ENCODE peak calls at places on chromosomes 3 and 15, in nine cellular contexts. C, O, N, S, J, I, T, W and L are unnamed samples.

GRCh38 chr3:182970811-182971418 is 9.4 kb downstream of the DCUN1D1 start:
- DNase-seq in C (no peak), O (no peak), N (no peak), S (no peak), J (no peak), I (no peak), T (no peak), W (no peak), L (no peak)

GRCh38 chr15:46344906-46345305 is 710.1 kb downstream of the SQOR start:
- DNase-seq in C (no peak), O (no peak), N (no peak), S (no peak), J (no peak), I (no peak), T (peak), W (no peak), L (no peak)

GRCh38 chr15:57259511-57260143 is 116.7 kb upstream of the CGNL1 start:
- DNase-seq in C (no peak), O (no peak), N (peak), S (no peak), J (no peak), I (no peak), T (no peak), W (peak), L (no peak)

GRCh38 chr3:81864273-81864672 is 102.8 kb upstream of the GBE1 start:
- DNase-seq in C (no peak), O (no peak), N (no peak), S (no peak), J (no peak), I (no peak), T (no peak), W (peak), L (no peak)

GRCh38 chr3:55435446-55435845 is 51.7 kb downstream of the WNT5A start:
- DNase-seq in C (no peak), O (no peak), N (no peak), S (no peak), J (no peak), I (no peak), T (no peak), W (no peak), L (no peak)

GRCh38 chr3:131454501-131454900 is 48.3 kb downstream of the MRPL3 start:
- DNase-seq in C (no peak), O (no peak), N (no peak), S (peak), J (peak), I (peak), T (no peak), W (no peak), L (no peak)

GRCh38 chr3:36698314-36698713 is 66.0 kb downstream of the DCLK3 start:
- DNase-seq in C (no peak), O (no peak), N (no peak), S (no peak), J (no peak), I (no peak), T (no peak), W (no peak), L (no peak)

GRCh38 chr15:100877551-100877950 is 2.1 kb upstream of the ALDH1A3 start:
- DNase-seq in C (peak), O (no peak), N (no peak), S (no peak), J (no peak), I (no peak), T (no peak), W (no peak), L (no peak)

GRCh38 chr15:40320931-40321371 is 2.5 kb upstream of the INAFM2 start:
- DNase-seq in C (peak), O (peak), N (no peak), S (peak), J (no peak), I (peak), T (peak), W (peak), L (no peak)

GRCh38 chr3:119388577-119388976 is 74.8 kb downstream of the TMEM39A start:
- DNase-seq in C (no peak), O (no peak), N (no peak), S (no peak), J (no peak), I (no peak), T (no peak), W (no peak), L (no peak)

GRCh38 chr3:131975047-131975446 is 59.8 kb downstream of the CPNE4 start:
- DNase-seq in C (no peak), O (no peak), N (no peak), S (no peak), J (no peak), I (no peak), T (no peak), W (no peak), L (no peak)

GRCh38 chr3:112089956-112090898 is 4.0 kb downstream of the C3orf52 start:
- DNase-seq in C (no peak), O (no peak), N (no peak), S (no peak), J (no peak), I (no peak), T (no peak), W (no peak), L (no peak)

GRCh38 chr3:72960812-72961518 is 35.6 kb upstream of the PPP4R2 start:
- DNase-seq in C (no peak), O (no peak), N (no peak), S (peak), J (no peak), I (peak), T (peak), W (no peak), L (no peak)

GRCh38 chr3:98259707-98260106 is 4.3 kb upstream of the OR5H6 start:
- DNase-seq in C (peak), O (no peak), N (no peak), S (no peak), J (no peak), I (no peak), T (peak), W (peak), L (no peak)

GRCh38 chr3:188348445-188349244 is 194.7 kb downstream of the LPP start:
- DNase-seq in C (no peak), O (no peak), N (no peak), S (peak), J (peak), I (peak), T (no peak), W (no peak), L (no peak)

GRCh38 chr3:104291437-104291851 is 1075.3 kb upstream of the ALCAM start:
- DNase-seq in C (no peak), O (no peak), N (no peak), S (no peak), J (no peak), I (peak), T (peak), W (no peak), L (no peak)

GRCh38 chr3:134253475-134254231 is 3.0 kb upstream of the RYK start:
- DNase-seq in C (no peak), O (no peak), N (no peak), S (no peak), J (no peak), I (no peak), T (peak), W (no peak), L (no peak)

GRCh38 chr3:144119611-144120010 is 148.0 kb downstream of the DIPK2A start:
- DNase-seq in C (no peak), O (no peak), N (no peak), S (no peak), J (no peak), I (no peak), T (no peak), W (no peak), L (no peak)

GRCh38 chr3:24608701-24609387 is 114.2 kb upstream of the THRB start:
- DNase-seq in C (no peak), O (no peak), N (no peak), S (no peak), J (no peak), I (no peak), T (no peak), W (no peak), L (no peak)

GRCh38 chr3:80275120-80275519 is 507.3 kb upstream of the ROBO1 start:
- DNase-seq in C (no peak), O (no peak), N (no peak), S (no peak), J (no peak), I (no peak), T (no peak), W (no peak), L (no peak)

GRCh38 chr3:127776347-127776746 is 46.0 kb downstream of the MGLL start:
- DNase-seq in C (no peak), O (no peak), N (no peak), S (no peak), J (no peak), I (no peak), T (no peak), W (no peak), L (no peak)

GRCh38 chr15:36185845-36186244 is 393.6 kb upstream of the CDIN1 start:
- DNase-seq in C (no peak), O (no peak), N (no peak), S (no peak), J (no peak), I (no peak), T (no peak), W (no peak), L (no peak)

GRCh38 chr3:10515884-10516495 is 10.6 kb upstream of the ATP2B2 start:
- DNase-seq in C (no peak), O (no peak), N (peak), S (no peak), J (no peak), I (no peak), T (peak), W (no peak), L (no peak)

GRCh38 chr3:15955968-15956367 is 158.2 kb upstream of the ANKRD28 start:
- DNase-seq in C (no peak), O (no peak), N (no peak), S (peak), J (no peak), I (peak), T (no peak), W (no peak), L (no peak)

GRCh38 chr3:35565048-35565447 is 74.3 kb upstream of the ARPP21 start:
- DNase-seq in C (no peak), O (no peak), N (no peak), S (no peak), J (no peak), I (no peak), T (no peak), W (no peak), L (no peak)

GRCh38 chr15:85689729-85690128 is 105.0 kb downstream of the KLHL25 start:
- DNase-seq in C (no peak), O (peak), N (peak), S (peak), J (peak), I (peak), T (peak), W (peak), L (peak)

GRCh38 chr15:88835119-88835518 is 31.9 kb downstream of the ACAN start:
- DNase-seq in C (no peak), O (no peak), N (no peak), S (peak), J (no peak), I (peak), T (no peak), W (no peak), L (no peak)

GRCh38 chr3:62149962-62150361 is 223.4 kb downstream of the FEZF2 start:
- DNase-seq in C (no peak), O (no peak), N (no peak), S (peak), J (peak), I (peak), T (no peak), W (no peak), L (no peak)

DNA sequence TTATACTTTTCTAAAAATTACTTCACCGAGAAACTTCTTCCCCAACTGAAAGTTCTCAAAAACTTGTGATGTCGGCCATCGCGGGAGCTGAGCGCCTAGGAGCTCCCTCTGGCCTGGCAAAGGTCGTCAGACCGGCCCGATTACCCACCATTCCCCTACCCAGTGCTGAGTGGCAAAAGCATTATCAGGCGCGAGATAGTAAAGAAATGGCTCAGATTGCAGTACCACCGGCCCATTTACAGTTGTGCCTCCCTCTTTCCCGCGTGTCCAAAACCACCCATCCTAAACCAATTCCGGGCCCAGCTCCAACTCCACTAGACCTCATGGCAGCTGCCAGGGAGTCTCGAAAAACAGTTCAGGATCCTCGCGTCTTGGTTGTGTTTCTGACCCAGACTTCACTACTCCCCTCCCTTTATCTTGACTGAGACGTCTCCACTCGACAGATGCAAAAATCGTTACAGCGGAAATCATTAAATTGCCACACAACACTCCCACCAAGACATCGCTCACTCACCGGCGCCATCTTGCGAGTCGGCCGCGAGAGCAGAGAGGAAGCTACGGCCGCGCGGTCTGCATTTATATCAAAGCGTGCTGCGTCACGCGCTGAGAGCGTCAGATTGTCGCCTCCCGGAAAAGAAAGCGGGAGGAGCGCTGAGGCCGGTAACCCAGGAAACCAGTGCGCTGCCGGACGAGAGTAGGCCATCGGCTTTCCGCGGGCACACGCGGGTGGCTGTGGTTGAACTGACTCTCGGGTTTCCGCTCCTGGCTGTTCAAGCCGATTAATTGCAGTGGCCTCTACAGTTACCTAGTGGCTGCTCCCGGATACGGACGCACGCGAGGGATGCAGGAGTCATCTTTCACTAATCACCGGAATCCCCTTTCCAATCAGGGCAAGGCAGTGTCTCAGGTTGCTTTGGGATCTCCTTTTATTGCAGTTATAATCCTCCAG is at the start of gene RPL22L1:
- DNase-seq in C (peak), O (peak), N (peak), S (peak), J (peak), I (peak), T (peak), W (peak), L (peak)
- TF ChIP-seq CTCF in C (peak), O (no peak), N (no peak), S (peak), J (no peak), I (no peak), T (no peak), W (no peak), L (no peak)

GRCh38 chr3:160842021-160843005 is 86.3 kb downstream of the PPM1L start:
- DNase-seq in C (no peak), O (no peak), N (no peak), S (no peak), J (no peak), I (no peak), T (no peak), W (no peak), L (no peak)

GRCh38 chr3:160837394-160837975 is 81.5 kb downstream of the PPM1L start:
- DNase-seq in C (no peak), O (no peak), N (no peak), S (no peak), J (no peak), I (no peak), T (peak), W (no peak), L (no peak)

GRCh38 chr3:160840590-160840989 is 84.6 kb downstream of the PPM1L start:
- DNase-seq in C (no peak), O (no peak), N (no peak), S (no peak), J (no peak), I (no peak), T (no peak), W (no peak), L (no peak)

GRCh38 chr3:160841455-160841854 is 85.4 kb downstream of the PPM1L start:
- DNase-seq in C (no peak), O (no peak), N (no peak), S (no peak), J (no peak), I (no peak), T (no peak), W (no peak), L (no peak)
- TF ChIP-seq CTCF in C (no peak), O (no peak), N (no peak), S (no peak), J (no peak), I (no peak), T (no peak), W (no peak), L (no peak)

GRCh38 chr15:74423443-74424257 is 10.1 kb downstream of the SEMA7A start:
- DNase-seq in C (no peak), O (no peak), N (no peak), S (no peak), J (no peak), I (no peak), T (no peak), W (no peak), L (no peak)
- TF ChIP-seq CTCF in C (no peak), O (no peak), N (no peak), S (no peak), J (no peak), I (no peak), T (no peak), W (no peak), L (no peak)

DNA sequence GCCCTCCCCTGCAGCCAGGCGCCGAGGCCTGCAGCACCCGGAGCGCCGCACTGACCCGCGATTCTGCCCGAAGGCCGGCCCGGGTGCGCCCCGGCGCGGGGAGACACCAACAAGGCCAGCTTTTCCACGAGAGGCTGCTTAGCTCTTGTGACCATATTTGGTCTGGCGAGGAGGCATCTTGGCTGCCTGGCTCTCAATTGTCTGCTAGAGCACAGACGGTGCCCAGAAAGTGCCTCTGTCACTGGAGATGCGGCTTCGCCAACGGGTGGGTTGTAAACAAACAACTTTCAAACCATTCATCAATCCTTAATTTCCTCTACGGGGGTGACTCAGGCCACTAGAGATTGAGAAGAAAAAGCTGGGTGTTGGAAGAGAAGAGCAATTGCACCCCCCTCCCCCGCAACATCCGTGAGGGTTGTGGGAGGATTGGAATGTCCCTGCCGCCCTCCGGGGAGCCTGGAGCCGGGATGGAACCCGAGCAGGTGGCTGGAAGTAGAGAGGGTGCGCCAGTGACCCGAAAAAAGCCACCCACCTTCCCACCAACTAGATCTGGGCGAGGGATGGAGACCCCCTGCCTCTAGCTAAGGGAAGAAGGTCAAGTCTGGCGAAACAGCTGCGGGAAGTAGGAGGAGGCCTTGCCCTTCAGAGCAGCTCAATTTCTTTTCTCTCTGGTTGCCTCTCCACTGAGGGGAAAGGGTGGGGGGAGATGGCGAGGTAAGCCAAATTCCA is 783 bp upstream of the WWTR1 start:
- DNase-seq in C (peak), O (no peak), N (no peak), S (peak), J (peak), I (peak), T (peak), W (peak), L (peak)
- TF ChIP-seq CTCF in C (no peak), O (no peak), N (no peak), S (peak), J (no peak), I (peak), T (peak), W (no peak), L (no peak)

DNA sequence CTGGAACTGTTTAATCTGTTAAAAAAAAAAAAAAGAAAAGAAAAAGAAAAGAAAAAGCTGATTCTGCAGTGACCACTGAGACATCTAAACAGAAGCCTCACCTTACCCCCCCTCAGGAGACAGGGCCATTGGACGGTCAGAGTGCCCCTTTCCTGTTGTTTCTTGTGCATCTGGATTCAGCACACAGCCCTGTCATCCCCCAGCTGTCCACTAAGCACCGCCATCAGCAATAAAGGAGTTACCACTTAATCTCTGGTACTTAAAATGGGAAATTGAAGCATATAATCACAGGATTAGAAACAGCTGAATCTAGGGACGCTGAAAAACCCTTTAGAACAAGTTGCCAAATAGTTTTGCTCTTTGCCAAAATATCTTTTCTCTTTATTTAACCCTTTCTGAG is 62.5 kb downstream of the TRIM69 start:
- DNase-seq in C (peak), O (no peak), N (no peak), S (no peak), J (no peak), I (no peak), T (peak), W (no peak), L (no peak)
- TF ChIP-seq CTCF in C (peak), O (no peak), N (no peak), S (no peak), J (peak), I (peak), T (peak), W (no peak), L (no peak)